ENCODE peak calls at places on chromosomes 5 and 9, in five cellular contexts. J is kidney, D is progenitor cell of endocrine pancreas, S is NCI-H1436, X is SJSA1. U is an unnamed sample.

GRCh38 chr5:166427211-166427610 is 1864.2 kb upstream of the WWC1 start:
- DNase-seq in J (no peak), D (no peak), S (no peak), X (no peak), U (no peak)

GRCh38 chr5:62643556-62644451 is 65.2 kb downstream of the LRRC70 start:
- DNase-seq in J (no peak), D (no peak), S (no peak), X (no peak), U (peak; percentile 11)

GRCh38 chr5:33734541-33734940 is 157.2 kb downstream of the ADAMTS12 start:
- DNase-seq in J (no peak), D (no peak), S (no peak), X (peak; percentile 12), U (no peak)

GRCh38 chr9:93041108-93041802 is 17.2 kb upstream of the SUSD3 start:
- DNase-seq in J (no peak), D (no peak), S (no peak), X (no peak), U (no peak)

GRCh38 chr5:35861718-35862117 is 5.0 kb downstream of the IL7R start:
- DNase-seq in J (no peak), D (no peak), S (no peak), X (peak; percentile 34), U (no peak)

GRCh38 chr9:9214052-9214451 is 1398.8 kb downstream of the PTPRD start:
- DNase-seq in J (no peak), D (no peak), S (no peak), X (no peak), U (no peak)

GRCh38 chr5:142686968-142687367 is 1.1 kb upstream of the FGF1 start:
- DNase-seq in J (no peak), D (no peak), S (no peak), X (no peak), U (no peak)

GRCh38 chr9:15423328-15423985 is 781 bp downstream of the SNAPC3 start:
- DNase-seq in J (no peak), D (no peak), S (no peak), X (no peak), U (no peak)

GRCh38 chr9:131707677-131708612 is 31.9 kb downstream of the RAPGEF1 start:
- DNase-seq in J (no peak), D (no peak), S (no peak), X (peak; percentile 52), U (peak; percentile 71)

GRCh38 chr9:95715911-95716435 is 159.5 kb upstream of the ERCC6L2 start:
- DNase-seq in J (no peak), D (no peak), S (no peak), X (no peak), U (no peak)

GRCh38 chr5:177468329-177469058 is 4.9 kb downstream of the DBN1 start:
- DNase-seq in J (no peak), D (no peak), S (no peak), X (no peak), U (no peak)